ENCODE peak calls at places on chromosomes 16 and 17, in eight cellular contexts. One of them, this sample, is unnamed.

GRCh38 chr16:27752241-27752640 is 202.3 kb downstream of the KATNIP start:
- ATAC-seq in right cardiac atrium: no peak
- ATAC-seq in GM12878: no peak
- ATAC-seq in Panc1: no peak
- ATAC-seq in activated CD8-positive, alpha-beta T cell treated with anti-CD3 and anti-CD28 coated beads for 36 hours: no peak
- ATAC-seq in stimulated activated naive CD8-positive, alpha-beta T cell treated with anti-CD3 and anti-CD28 coated beads, Interleukin-15, amount 100 ng/mL, for 72 hours: no peak
- ATAC-seq in activated naive CD4-positive, alpha-beta T cell treated with anti-CD3 and anti-CD28 coated beads, Interleukin-2, amount 50 U/mL, for 72 hours: no peak
- ATAC-seq in T-cell: no peak
- ATAC-seq in this sample: no peak

GRCh38 chr17:55743103-55743679 is 7.7 kb upstream of the PCTP start:
- ATAC-seq in right cardiac atrium: no peak
- ATAC-seq in GM12878: peak; percentile 39
- ATAC-seq in Panc1: peak; percentile 78
- ATAC-seq in activated CD8-positive, alpha-beta T cell treated with anti-CD3 and anti-CD28 coated beads for 36 hours: no peak
- ATAC-seq in stimulated activated naive CD8-positive, alpha-beta T cell treated with anti-CD3 and anti-CD28 coated beads, Interleukin-15, amount 100 ng/mL, for 72 hours: no peak
- ATAC-seq in activated naive CD4-positive, alpha-beta T cell treated with anti-CD3 and anti-CD28 coated beads, Interleukin-2, amount 50 U/mL, for 72 hours: no peak
- ATAC-seq in T-cell: no peak
- ATAC-seq in this sample: no peak

GRCh38 chr16:89289428-89290395 is 72.2 kb downstream of the ZNF778 start:
- ATAC-seq in right cardiac atrium: peak; percentile 76
- ATAC-seq in GM12878: peak; percentile 98
- ATAC-seq in Panc1: peak; percentile 86
- ATAC-seq in activated CD8-positive, alpha-beta T cell treated with anti-CD3 and anti-CD28 coated beads for 36 hours: peak; percentile 93
- ATAC-seq in stimulated activated naive CD8-positive, alpha-beta T cell treated with anti-CD3 and anti-CD28 coated beads, Interleukin-15, amount 100 ng/mL, for 72 hours: peak; percentile 89
- ATAC-seq in activated naive CD4-positive, alpha-beta T cell treated with anti-CD3 and anti-CD28 coated beads, Interleukin-2, amount 50 U/mL, for 72 hours: peak; percentile 75
- ATAC-seq in T-cell: peak; percentile 80
- ATAC-seq in this sample: peak; percentile 84

GRCh38 chr16:53080345-53081031 is 25.7 kb downstream of the CHD9 start:
- ATAC-seq in right cardiac atrium: peak; percentile 90
- ATAC-seq in GM12878: no peak
- ATAC-seq in Panc1: no peak
- ATAC-seq in activated CD8-positive, alpha-beta T cell treated with anti-CD3 and anti-CD28 coated beads for 36 hours: no peak
- ATAC-seq in stimulated activated naive CD8-positive, alpha-beta T cell treated with anti-CD3 and anti-CD28 coated beads, Interleukin-15, amount 100 ng/mL, for 72 hours: no peak
- ATAC-seq in activated naive CD4-positive, alpha-beta T cell treated with anti-CD3 and anti-CD28 coated beads, Interleukin-2, amount 50 U/mL, for 72 hours: no peak
- ATAC-seq in T-cell: no peak
- ATAC-seq in this sample: no peak

GRCh38 chr17:40432864-40433528 is 10.3 kb upstream of the IGFBP4 start:
- ATAC-seq in right cardiac atrium: peak; percentile 62
- ATAC-seq in GM12878: no peak
- ATAC-seq in Panc1: peak; percentile 50
- ATAC-seq in activated CD8-positive, alpha-beta T cell treated with anti-CD3 and anti-CD28 coated beads for 36 hours: no peak
- ATAC-seq in stimulated activated naive CD8-positive, alpha-beta T cell treated with anti-CD3 and anti-CD28 coated beads, Interleukin-15, amount 100 ng/mL, for 72 hours: no peak
- ATAC-seq in activated naive CD4-positive, alpha-beta T cell treated with anti-CD3 and anti-CD28 coated beads, Interleukin-2, amount 50 U/mL, for 72 hours: peak; percentile 20
- ATAC-seq in T-cell: no peak
- ATAC-seq in this sample: no peak

GRCh38 chr16:23597003-23597756 is 1.1 kb upstream of the NDUFAB1 start:
- ATAC-seq in right cardiac atrium: peak; percentile 33
- ATAC-seq in GM12878: peak; percentile 71
- ATAC-seq in Panc1: peak; percentile 65
- ATAC-seq in activated CD8-positive, alpha-beta T cell treated with anti-CD3 and anti-CD28 coated beads for 36 hours: no peak
- ATAC-seq in stimulated activated naive CD8-positive, alpha-beta T cell treated with anti-CD3 and anti-CD28 coated beads, Interleukin-15, amount 100 ng/mL, for 72 hours: peak; percentile 33
- ATAC-seq in activated naive CD4-positive, alpha-beta T cell treated with anti-CD3 and anti-CD28 coated beads, Interleukin-2, amount 50 U/mL, for 72 hours: no peak
- ATAC-seq in T-cell: no peak
- ATAC-seq in this sample: peak; percentile 61

GRCh38 chr16:6125483-6126259 is 1028.1 kb upstream of the EEF2KMT start:
- ATAC-seq in right cardiac atrium: no peak
- ATAC-seq in GM12878: no peak
- ATAC-seq in Panc1: no peak
- ATAC-seq in activated CD8-positive, alpha-beta T cell treated with anti-CD3 and anti-CD28 coated beads for 36 hours: no peak
- ATAC-seq in stimulated activated naive CD8-positive, alpha-beta T cell treated with anti-CD3 and anti-CD28 coated beads, Interleukin-15, amount 100 ng/mL, for 72 hours: no peak
- ATAC-seq in activated naive CD4-positive, alpha-beta T cell treated with anti-CD3 and anti-CD28 coated beads, Interleukin-2, amount 50 U/mL, for 72 hours: no peak
- ATAC-seq in T-cell: no peak
- ATAC-seq in this sample: no peak

GRCh38 chr16:84821728-84822676 is 2.2 kb downstream of the CRISPLD2 start:
- ATAC-seq in right cardiac atrium: peak; percentile 18
- ATAC-seq in GM12878: no peak
- ATAC-seq in Panc1: no peak
- ATAC-seq in activated CD8-positive, alpha-beta T cell treated with anti-CD3 and anti-CD28 coated beads for 36 hours: no peak
- ATAC-seq in stimulated activated naive CD8-positive, alpha-beta T cell treated with anti-CD3 and anti-CD28 coated beads, Interleukin-15, amount 100 ng/mL, for 72 hours: no peak
- ATAC-seq in activated naive CD4-positive, alpha-beta T cell treated with anti-CD3 and anti-CD28 coated beads, Interleukin-2, amount 50 U/mL, for 72 hours: no peak
- ATAC-seq in T-cell: no peak
- ATAC-seq in this sample: no peak

GRCh38 chr16:79656537-79657115 is 56.1 kb upstream of the MAF start:
- ATAC-seq in right cardiac atrium: no peak
- ATAC-seq in GM12878: no peak
- ATAC-seq in Panc1: no peak
- ATAC-seq in activated CD8-positive, alpha-beta T cell treated with anti-CD3 and anti-CD28 coated beads for 36 hours: no peak
- ATAC-seq in stimulated activated naive CD8-positive, alpha-beta T cell treated with anti-CD3 and anti-CD28 coated beads, Interleukin-15, amount 100 ng/mL, for 72 hours: no peak
- ATAC-seq in activated naive CD4-positive, alpha-beta T cell treated with anti-CD3 and anti-CD28 coated beads, Interleukin-2, amount 50 U/mL, for 72 hours: no peak
- ATAC-seq in T-cell: no peak
- ATAC-seq in this sample: no peak

GRCh38 chr16:69260019-69260418 is 51.1 kb upstream of the VPS4A start:
- ATAC-seq in right cardiac atrium: no peak
- ATAC-seq in GM12878: no peak
- ATAC-seq in Panc1: no peak
- ATAC-seq in activated CD8-positive, alpha-beta T cell treated with anti-CD3 and anti-CD28 coated beads for 36 hours: no peak
- ATAC-seq in stimulated activated naive CD8-positive, alpha-beta T cell treated with anti-CD3 and anti-CD28 coated beads, Interleukin-15, amount 100 ng/mL, for 72 hours: no peak
- ATAC-seq in activated naive CD4-positive, alpha-beta T cell treated with anti-CD3 and anti-CD28 coated beads, Interleukin-2, amount 50 U/mL, for 72 hours: no peak
- ATAC-seq in T-cell: no peak
- ATAC-seq in this sample: no peak